ENCODE peak calls at places on chromosomes 6 and 20, in six cellular contexts. K is posterior vena cava, Y is HEK293T, C is astrocyte of the spinal cord, D is HTR-8/SVneo, M is tibial nerve. X is an unnamed sample.

GRCh38 chr6:42210551-42210950 is 7.1 kb downstream of the MRPS10 start:
- DNase-seq in K (no peak), Y (no peak), C (no peak), D (no peak), M (no peak), X (no peak)

GRCh38 chr6:2396292-2396691 is 150.9 kb upstream of the GMDS start:
- DNase-seq in K (no peak), Y (no peak), C (peak; percentile 7), D (no peak), M (no peak), X (no peak)

GRCh38 chr6:4460595-4461475 is 315.4 kb upstream of the CDYL start:
- DNase-seq in K (peak; percentile 92), Y (no peak), C (peak; percentile 47), D (no peak), M (peak; percentile 53), X (no peak)

GRCh38 chr6:146177785-146178184 is 148.9 kb downstream of the GRM1 start:
- DNase-seq in K (no peak), Y (no peak), C (no peak), D (no peak), M (no peak), X (no peak)

GRCh38 chr20:63955281-63955845 is 853 bp downstream of the UCKL1 start:
- DNase-seq in K (no peak), Y (peak; percentile 33), C (peak; percentile 15), D (peak; percentile 81), M (no peak), X (no peak)

GRCh38 chr6:220736-221475 is 71.4 kb upstream of the DUSP22 start:
- DNase-seq in K (no peak), Y (no peak), C (peak; percentile 13), D (no peak), M (no peak), X (no peak)

GRCh38 chr6:156809034-156809433 is 31.9 kb downstream of the ARID1B start:
- DNase-seq in K (no peak), Y (no peak), C (peak; percentile 37), D (no peak), M (peak; percentile 68), X (no peak)

GRCh38 chr6:150667977-150668716 is 68.5 kb downstream of the PLEKHG1 start:
- DNase-seq in K (peak; percentile 96), Y (peak; percentile 73), C (peak; percentile 90), D (peak; percentile 12), M (peak; percentile 98), X (peak; percentile 51)

GRCh38 chr6:164022632-164023031 is 608.1 kb downstream of the QKI start:
- DNase-seq in K (no peak), Y (no peak), C (no peak), D (no peak), M (no peak), X (no peak)

GRCh38 chr20:4835244-4836177 is 113.8 kb downstream of the PRND start:
- DNase-seq in K (peak; percentile 92), Y (no peak), C (peak; percentile 76), D (no peak), M (peak; percentile 63), X (no peak)

GRCh38 chr6:75348882-75349261 is 64.3 kb upstream of the TMEM30A start:
- DNase-seq in K (no peak), Y (no peak), C (no peak), D (no peak), M (no peak), X (no peak)

GRCh38 chr6:42423244-42423643 is 28.5 kb downstream of the TRERF1 start:
- DNase-seq in K (no peak), Y (no peak), C (no peak), D (no peak), M (no peak), X (no peak)

GRCh38 chr20:39132511-39132910 is 170.4 kb downstream of the DHX35 start:
- DNase-seq in K (no peak), Y (no peak), C (no peak), D (no peak), M (no peak), X (no peak)

GRCh38 chr6:145339089-145339488 is 396.2 kb downstream of the EPM2A start:
- DNase-seq in K (no peak), Y (no peak), C (no peak), D (no peak), M (no peak), X (no peak)

GRCh38 chr6:159002432-159003160 is 2.6 kb upstream of the RSPH3 start:
- DNase-seq in K (no peak), Y (no peak), C (peak; percentile 27), D (peak; percentile 33), M (no peak), X (no peak)

GRCh38 chr6:31952140-31952805 is 6.4 kb downstream of the CFB start:
- DNase-seq in K (no peak), Y (peak; percentile 57), C (peak; percentile 61), D (peak; percentile 70), M (peak; percentile 58), X (peak; percentile 63)